ENCODE peak calls at places on chromosomes 12 and 14, in seven cellular contexts. B is WERI-Rb-1; S is DND-41; M is BJ; H is osteoblast; V is heart left ventricle; J is CD8-positive, alpha-beta T cell. A is an unnamed sample.

GRCh38 chr12:66025477-66025876 is 105.1 kb downstream of the LLPH start:
- DNase-seq in B (no peak), S (no peak), M (no peak), H (no peak), V (no peak), J (no peak), A (no peak)

GRCh38 chr12:51269174-51270066 is 795 bp downstream of the SMAGP start:
- DNase-seq in B (peak; percentile 83), S (peak; percentile 64), M (no peak), H (peak; percentile 85), V (peak; percentile 34), J (peak; percentile 67), A (peak; percentile 40)

GRCh38 chr14:104870368-104871144 is 5.5 kb downstream of the CEP170B start:
- DNase-seq in B (peak; percentile 58), S (peak; percentile 31), M (no peak), H (peak; percentile 83), V (no peak), J (peak; percentile 49), A (peak; percentile 19)

GRCh38 chr12:21849878-21850277 is 75.4 kb upstream of the KCNJ8 start:
- DNase-seq in B (no peak), S (no peak), M (no peak), H (no peak), V (peak; percentile 40), J (no peak), A (no peak)

GRCh38 chr14:32629146-32629545 is 300.0 kb downstream of the AKAP6 start:
- DNase-seq in B (no peak), S (no peak), M (no peak), H (no peak), V (no peak), J (no peak), A (no peak)

GRCh38 chr12:89390802-89391673 is 38.7 kb upstream of the DUSP6 start:
- DNase-seq in B (no peak), S (no peak), M (no peak), H (no peak), V (no peak), J (no peak), A (no peak)

GRCh38 chr14:51157012-51157411 is 62.1 kb upstream of the TRIM9 start:
- DNase-seq in B (no peak), S (no peak), M (no peak), H (peak; percentile 37), V (no peak), J (no peak), A (no peak)

GRCh38 chr14:85617799-85618198 is 87.9 kb downstream of the FLRT2 start:
- DNase-seq in B (peak; percentile 12), S (no peak), M (no peak), H (no peak), V (no peak), J (no peak), A (no peak)

GRCh38 chr12:5428332-5429221 is 3.3 kb upstream of the NTF3 start:
- DNase-seq in B (peak; percentile 71), S (no peak), M (no peak), H (no peak), V (no peak), J (no peak), A (no peak)

GRCh38 chr14:52299692-52300278 is 14.3 kb upstream of the PTGER2 start:
- DNase-seq in B (no peak), S (peak; percentile 33), M (peak; percentile 10), H (peak; percentile 77), V (no peak), J (no peak), A (no peak)

DNA sequence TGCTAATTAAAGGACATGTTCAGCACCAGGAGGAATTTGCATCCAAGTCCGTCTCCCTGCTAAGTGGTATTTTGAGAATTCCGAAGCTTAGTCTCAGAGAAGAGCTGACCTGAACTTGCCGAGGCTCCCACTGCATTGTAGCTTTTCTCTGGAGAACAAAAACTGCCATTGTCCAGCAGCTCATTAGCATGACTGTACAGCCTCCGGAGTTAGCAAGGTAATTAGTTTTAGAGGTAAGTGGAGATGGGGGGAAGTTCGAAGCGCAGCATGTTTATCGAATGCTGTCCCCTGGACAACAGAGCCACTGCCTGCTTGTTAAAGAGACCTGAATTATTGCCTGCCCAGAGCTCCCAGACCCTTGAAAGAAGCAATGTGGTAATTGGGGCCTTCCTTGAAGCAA is 160.3 kb upstream of the PELI2 start:
- DNase-seq in B (no peak), S (no peak), M (no peak), H (no peak), V (no peak), J (no peak), A (no peak)
- H3K4me3 ChIP-seq in B (no peak overlapping the region), S (no peak overlapping the region), M (no peak overlapping the region), H (no peak overlapping the region), V (no peak overlapping the region), J (no peak overlapping the region), A (no peak overlapping the region)

GRCh38 chr12:9256758-9257405 is 48.7 kb upstream of the PZP start:
- DNase-seq in B (no peak), S (no peak), M (no peak), H (peak; percentile 45), V (no peak), J (no peak), A (no peak)

GRCh38 chr12:9256341-9256740 is 48.1 kb upstream of the PZP start:
- DNase-seq in B (no peak), S (no peak), M (no peak), H (no peak), V (no peak), J (no peak), A (no peak)

GRCh38 chr12:9260931-9261330 is 52.7 kb upstream of the PZP start:
- DNase-seq in B (no peak), S (no peak), M (no peak), H (no peak), V (no peak), J (no peak), A (no peak)

GRCh38 chr12:9255837-9256236 is 47.6 kb upstream of the PZP start:
- DNase-seq in B (no peak), S (no peak), M (no peak), H (no peak), V (no peak), J (no peak), A (no peak)

GRCh38 chr12:9258676-9259075 is 50.5 kb upstream of the PZP start:
- DNase-seq in B (no peak), S (no peak), M (no peak), H (no peak), V (no peak), J (no peak), A (no peak)
- H3K36me3 ChIP-seq in B (no peaks in the 10 kb centered on the region), S (no peaks in the 10 kb centered on the region), M (no peaks in the 10 kb centered on the region), H (no peaks in the 10 kb centered on the region), V (no peaks in the 10 kb centered on the region), J (no peaks in the 10 kb centered on the region), A (no peaks in the 10 kb centered on the region)

DNA sequence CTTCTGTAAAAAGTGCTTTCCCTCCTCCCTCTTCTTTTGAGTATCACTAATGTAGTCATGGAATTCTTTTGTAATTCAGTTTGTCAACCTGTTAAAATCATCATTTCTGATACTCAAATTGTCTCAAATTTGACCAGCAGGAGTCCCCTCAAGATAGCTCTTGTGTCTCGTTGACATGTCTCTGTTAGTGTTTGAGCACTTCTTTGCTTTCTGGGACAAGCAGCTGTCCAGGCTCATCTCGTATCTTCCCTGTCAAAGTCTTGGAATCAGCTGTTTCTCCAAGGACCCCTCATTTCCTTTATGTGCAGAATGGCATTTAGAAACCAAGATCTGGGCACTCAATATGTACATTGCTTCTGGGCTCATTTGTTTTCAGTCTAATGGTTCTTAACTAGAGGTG is 10.7 kb downstream of the CIPC start:
- DNase-seq in B (no peak), S (no peak), M (no peak), H (no peak), V (no peak), J (no peak), A (no peak)
- TF ChIP-seq CTCF in B (no peak), S (no peak), M (no peak), H (no peak), V (no peak), J (no peak), A (peak; percentile 28)

DNA sequence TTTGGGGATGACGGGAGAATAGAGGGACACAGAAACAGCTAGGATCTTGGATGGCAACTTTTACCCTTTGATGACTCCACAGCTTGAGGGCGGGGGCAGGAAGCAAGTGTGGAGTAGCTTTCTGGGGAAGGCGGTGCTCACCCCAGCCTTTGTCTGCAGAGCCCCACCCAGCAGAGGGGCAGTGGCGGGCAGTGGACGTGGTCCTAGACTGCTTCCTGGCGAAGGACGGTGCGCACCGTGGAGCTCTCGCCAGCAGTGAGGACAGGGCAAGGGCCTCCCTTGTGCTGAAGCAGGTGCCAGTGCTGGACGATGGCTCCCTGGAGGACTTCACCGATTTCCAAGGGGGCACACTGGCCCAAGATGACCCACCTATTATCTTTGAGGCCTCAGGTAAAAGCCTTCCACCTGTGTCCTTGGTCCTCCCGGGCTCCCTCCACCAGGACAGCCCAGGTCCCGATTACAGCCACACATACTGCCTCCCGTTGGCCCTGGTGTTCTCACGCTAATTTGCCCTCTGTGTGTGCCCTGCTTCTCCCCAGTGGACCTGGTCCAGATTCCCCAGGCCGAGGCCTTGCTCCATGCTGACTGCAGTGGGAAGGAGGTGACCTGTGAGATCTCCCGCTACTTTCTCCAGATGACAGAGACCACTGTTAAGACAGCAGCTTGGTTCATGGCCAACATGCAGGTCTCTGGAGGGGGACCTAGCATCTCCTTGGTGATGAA is 1.2 kb downstream of the TAPBPL start:
- DNase-seq in B (no peak), S (peak; percentile 60), M (no peak), H (no peak), V (peak; percentile 68), J (peak; percentile 44), A (no peak)
- H3K4me3 ChIP-seq in B (no peak overlapping the region), S (peak overlapping the region; percentile 78), M (peak overlapping the region; percentile 44), H (peak overlapping the region; percentile 97), V (peak overlapping the region; percentile 59), J (peak overlapping the region; percentile 68), A (peak overlapping the region; percentile 74)

A was measured in GM06990.